ENCODE peak calls at places on chromosomes 3 and 15, in ten cellular contexts. E is OCI-LY7; I is CD4-positive, alpha-beta T cell; C is K562; U is PC-9; R is effector memory CD4-positive, alpha-beta T cell; G is esophagus muscularis mucosa; M is transverse colon; P is kidney; K is body of pancreas. B is an unnamed sample. For H3K9me3, the result is how much of the 10 kb centered on the place peaks cover.

GRCh38 chr3:32455609-32456428 is 46.8 kb downstream of the CMTM6 start:
- DNase-seq in E (no peak), I (no peak), C (no peak), U (no peak), R (no peak), G (peak), M (no peak), P (no peak), K (no peak), B (no peak)

GRCh38 chr15:101091080-101092017 is 160.5 kb downstream of the CHSY1 start:
- DNase-seq in E (no peak), I (no peak), C (no peak), U (no peak), R (no peak), G (no peak), M (no peak), P (no peak), K (no peak), B (no peak)

GRCh38 chr3:32154180-32154579 is 47.8 kb downstream of the GPD1L start:
- DNase-seq in E (peak), I (no peak), C (no peak), U (no peak), R (no peak), G (no peak), M (no peak), P (no peak), K (no peak), B (no peak)

GRCh38 chr3:42061711-42062408 is 29.3 kb upstream of the TRAK1 start:
- DNase-seq in E (no peak), I (no peak), C (no peak), U (peak), R (no peak), G (no peak), M (peak), P (peak), K (no peak), B (peak)

GRCh38 chr3:27426926-27427325 is 57.3 kb downstream of the SLC4A7 start:
- DNase-seq in E (no peak), I (no peak), C (no peak), U (no peak), R (no peak), G (no peak), M (no peak), P (no peak), K (no peak), B (no peak)

GRCh38 chr3:37456270-37456708 is 281.9 kb upstream of the LRRFIP2 start:
- DNase-seq in E (no peak), I (no peak), C (no peak), U (no peak), R (no peak), G (peak), M (peak), P (peak), K (peak), B (no peak)

GRCh38 chr15:49101536-49101935 is 53.9 kb downstream of the COPS2 start:
- DNase-seq in E (no peak), I (no peak), C (no peak), U (no peak), R (no peak), G (no peak), M (no peak), P (no peak), K (no peak), B (no peak)

GRCh38 chr3:60582285-60582684 is 669.0 kb downstream of the FHIT start:
- DNase-seq in E (no peak), I (no peak), C (no peak), U (no peak), R (no peak), G (no peak), M (no peak), P (no peak), K (no peak), B (no peak)

GRCh38 chr3:111906667-111907066 is 47.6 kb downstream of the PHLDB2 start:
- DNase-seq in E (no peak), I (no peak), C (no peak), U (no peak), R (no peak), G (no peak), M (no peak), P (no peak), K (no peak), B (no peak)

GRCh38 chr3:182925944-182926337 is 54.4 kb downstream of the DCUN1D1 start:
- DNase-seq in E (no peak), I (no peak), C (no peak), U (no peak), R (no peak), G (no peak), M (no peak), P (no peak), K (no peak), B (no peak)

GRCh38 chr3:45984331-45985312 is 11.0 kb downstream of the FYCO1 start:
- DNase-seq in E (no peak), I (no peak), C (no peak), U (no peak), R (no peak), G (no peak), M (no peak), P (no peak), K (no peak), B (no peak)

GRCh38 chr3:45124379-45124778 is 21.8 kb downstream of the CDCP1 start:
- DNase-seq in E (no peak), I (no peak), C (no peak), U (peak), R (no peak), G (no peak), M (no peak), P (no peak), K (no peak), B (no peak)

GRCh38 chr15:52786436-52787122 is 3.6 kb downstream of the ONECUT1 start:
- DNase-seq in E (no peak), I (no peak), C (no peak), U (no peak), R (no peak), G (no peak), M (no peak), P (peak), K (peak), B (no peak)

GRCh38 chr15:38035701-38036100 is 101.3 kb downstream of the TMCO5A start:
- DNase-seq in E (no peak), I (no peak), C (no peak), U (no peak), R (no peak), G (no peak), M (no peak), P (no peak), K (no peak), B (no peak)

GRCh38 chr3:161915283-161915682 is 418.7 kb downstream of the OTOL1 start:
- DNase-seq in E (no peak), I (no peak), C (no peak), U (no peak), R (no peak), G (no peak), M (no peak), P (no peak), K (no peak), B (no peak)

GRCh38 chr15:70259030-70259424 is 161.3 kb upstream of the TLE3 start:
- DNase-seq in E (peak), I (peak), C (peak), U (no peak), R (peak), G (peak), M (peak), P (peak), K (peak), B (no peak)

GRCh38 chr3:11476814-11477213 is 166.9 kb downstream of the VGLL4 start:
- DNase-seq in E (no peak), I (no peak), C (no peak), U (no peak), R (no peak), G (no peak), M (no peak), P (no peak), K (no peak), B (peak)

GRCh38 chr15:93974804-93975481 is 256.4 kb upstream of the MCTP2 start:
- DNase-seq in E (no peak), I (no peak), C (no peak), U (no peak), R (no peak), G (no peak), M (no peak), P (no peak), K (peak), B (no peak)

GRCh38 chr3:195863121-195864061 is 45.0 kb downstream of the TNK2 start:
- DNase-seq in E (peak), I (peak), C (peak), U (peak), R (peak), G (peak), M (peak), P (peak), K (peak), B (peak)

GRCh38 chr3:179036626-179037300 is 34.8 kb downstream of the ZMAT3 start:
- DNase-seq in E (no peak), I (no peak), C (no peak), U (no peak), R (no peak), G (no peak), M (no peak), P (no peak), K (no peak), B (no peak)

GRCh38 chr3:67044295-67044694 is 46.2 kb downstream of the KBTBD8 start:
- DNase-seq in E (no peak), I (no peak), C (no peak), U (no peak), R (no peak), G (no peak), M (no peak), P (no peak), K (no peak), B (no peak)

GRCh38 chr15:85706779-85707518 is 87.8 kb downstream of the KLHL25 start:
- DNase-seq in E (peak), I (peak), C (no peak), U (no peak), R (peak), G (no peak), M (peak), P (no peak), K (no peak), B (no peak)

GRCh38 chr3:16048435-16049318 is 125.8 kb upstream of the GALNT15 start:
- DNase-seq in E (peak), I (peak), C (peak), U (peak), R (no peak), G (no peak), M (peak), P (no peak), K (peak), B (peak)

GRCh38 chr3:69607466-69608035 is 131.7 kb upstream of the MITF start:
- DNase-seq in E (no peak), I (no peak), C (no peak), U (no peak), R (no peak), G (no peak), M (no peak), P (no peak), K (no peak), B (no peak)

GRCh38 chr3:161401389-161401788 is 30.1 kb upstream of the SPTSSB start:
- DNase-seq in E (no peak), I (no peak), C (no peak), U (no peak), R (no peak), G (no peak), M (no peak), P (no peak), K (no peak), B (no peak)

DNA sequence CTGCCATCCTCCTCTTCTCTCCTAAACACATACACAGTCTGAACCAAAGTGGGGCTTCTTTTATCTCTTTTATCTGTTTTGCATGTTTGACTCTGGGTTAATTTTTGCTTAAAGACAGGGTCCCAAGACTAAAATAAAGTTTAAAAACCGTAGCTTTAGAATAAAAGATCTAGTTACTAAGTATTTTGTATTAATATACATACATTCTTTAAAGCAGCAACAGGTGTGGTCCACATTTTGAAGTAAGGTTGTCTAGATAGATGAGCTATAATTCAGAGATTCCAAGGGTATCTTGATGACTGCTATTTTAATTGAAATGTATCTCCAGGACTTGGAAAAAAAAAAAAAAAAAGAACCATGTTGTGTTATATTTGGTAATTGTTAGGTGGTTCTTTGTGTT is 61.3 kb downstream of the CALML4 start:
- DNase-seq in E (no peak), I (no peak), C (no peak), U (no peak), R (no peak), G (no peak), M (no peak), P (no peak), K (no peak), B (no peak)
- H3K9me3 ChIP-seq in E (under half), I (under half), C (under half), U (under half), R (under half), G (under half), M (under half), P (under half), K (under half), B (under half)

DNA sequence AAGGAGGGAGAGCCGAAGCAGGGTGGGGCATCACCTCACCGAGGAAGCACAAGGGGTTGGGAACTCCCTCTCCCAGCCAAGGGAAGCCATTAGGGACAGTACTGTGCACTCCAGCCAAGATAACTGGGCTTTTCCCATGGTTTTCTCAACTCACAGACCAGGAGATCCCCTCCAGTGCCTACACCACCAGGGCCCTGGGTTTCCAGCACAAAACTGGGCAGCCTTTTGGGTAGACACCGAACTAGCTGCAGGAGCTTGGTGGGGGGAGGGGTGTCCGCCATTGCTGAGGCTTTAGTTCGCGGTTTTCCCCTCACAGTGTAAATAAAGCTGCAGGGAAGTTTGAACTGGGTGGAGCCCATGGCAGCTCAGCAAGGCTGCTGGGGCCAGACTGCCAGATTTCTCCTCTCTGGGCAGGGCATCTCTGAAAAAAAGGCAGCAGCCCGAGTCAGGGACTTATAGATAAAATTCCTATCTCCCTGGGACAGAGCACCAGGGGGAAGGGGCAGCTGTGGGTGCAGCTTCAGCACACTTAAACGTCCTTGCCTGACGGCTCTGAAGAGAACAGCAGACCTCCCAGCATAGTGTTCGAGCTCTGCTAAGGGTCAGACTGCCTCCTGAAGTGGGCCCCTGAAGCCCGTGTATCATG is 129.5 kb upstream of the LMCD1 start:
- DNase-seq in E (no peak), I (no peak), C (no peak), U (no peak), R (no peak), G (no peak), M (no peak), P (peak), K (no peak), B (no peak)
- H3K9me3 ChIP-seq in E (under half), I (under half), C (under half), U (under half), R (under half), G (under half), M (under half), P (under half), K (under half), B (under half)

GRCh38 chr3:25768851-25769250 is 14.4 kb downstream of the NGLY1 start:
- DNase-seq in E (no peak), I (no peak), C (no peak), U (no peak), R (no peak), G (no peak), M (no peak), P (no peak), K (no peak), B (no peak)
- H3K9me3 ChIP-seq in E (under half), I (under half), C (under half), U (under half), R (under half), G (under half), M (under half), P (under half), K (under half), B (under half)

GRCh38 chr15:97027772-97028171 is 697.3 kb downstream of the NR2F2 start:
- DNase-seq in E (no peak), I (no peak), C (no peak), U (no peak), R (no peak), G (no peak), M (no peak), P (no peak), K (no peak), B (no peak)

GRCh38 chr15:97026781-97027180 is 696.3 kb downstream of the NR2F2 start:
- DNase-seq in E (no peak), I (no peak), C (no peak), U (no peak), R (no peak), G (no peak), M (no peak), P (no peak), K (no peak), B (no peak)

DNA sequence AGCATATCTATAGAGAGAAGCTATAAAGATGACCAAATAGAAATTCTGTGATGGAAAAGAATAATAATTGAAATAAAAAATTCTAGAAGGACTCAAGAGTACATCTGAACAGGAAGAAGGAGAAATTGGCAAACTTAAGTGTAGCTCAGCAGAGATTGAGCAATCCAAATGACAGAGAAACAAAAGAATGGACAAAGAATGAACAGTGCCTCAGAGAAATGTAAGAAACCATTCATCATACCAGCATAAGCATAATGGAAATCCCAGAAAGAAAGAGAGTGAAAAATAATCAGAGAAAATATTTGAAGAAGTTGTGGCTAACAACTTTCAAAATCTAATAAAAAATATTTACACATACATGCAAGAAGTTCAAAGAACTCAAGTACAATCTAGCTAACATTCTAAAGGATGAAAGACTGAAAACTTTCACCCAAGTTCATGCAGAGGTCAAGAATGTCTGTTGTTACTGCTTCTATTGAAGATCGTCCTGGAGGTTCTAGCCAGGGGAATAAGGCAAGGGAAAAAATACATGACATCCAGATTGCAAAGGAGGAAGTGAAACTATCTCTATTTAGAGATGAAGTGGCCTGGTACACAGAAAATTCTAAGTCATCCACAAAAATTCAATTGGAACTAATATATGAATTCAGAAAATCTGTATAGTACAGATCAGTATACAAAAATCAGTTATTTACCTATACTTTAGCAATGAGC is 692.8 kb downstream of the NR2F2 start:
- DNase-seq in E (no peak), I (no peak), C (no peak), U (no peak), R (no peak), G (no peak), M (no peak), P (no peak), K (no peak), B (no peak)
- H3K9me3 ChIP-seq in E (under half), I (under half), C (under half), U (under half), R (under half), G (under half), M (under half), P (under half), K (under half), B (under half)

GRCh38 chr15:25240461-25241021 is 198.3 kb downstream of the UBE3A start:
- DNase-seq in E (no peak), I (no peak), C (no peak), U (no peak), R (no peak), G (no peak), M (no peak), P (peak), K (no peak), B (no peak)
- H3K9me3 ChIP-seq in E (under half), I (under half), C (under half), U (under half), R (under half), G (half or more), M (under half), P (under half), K (under half), B (under half)

GRCh38 chr3:186687120-186687651 is 21.4 kb downstream of the HRG start:
- DNase-seq in E (no peak), I (no peak), C (no peak), U (no peak), R (no peak), G (no peak), M (no peak), P (no peak), K (no peak), B (no peak)
- H3K9me3 ChIP-seq in E (under half), I (under half), C (under half), U (under half), R (under half), G (under half), M (under half), P (under half), K (under half), B (under half)

DNA sequence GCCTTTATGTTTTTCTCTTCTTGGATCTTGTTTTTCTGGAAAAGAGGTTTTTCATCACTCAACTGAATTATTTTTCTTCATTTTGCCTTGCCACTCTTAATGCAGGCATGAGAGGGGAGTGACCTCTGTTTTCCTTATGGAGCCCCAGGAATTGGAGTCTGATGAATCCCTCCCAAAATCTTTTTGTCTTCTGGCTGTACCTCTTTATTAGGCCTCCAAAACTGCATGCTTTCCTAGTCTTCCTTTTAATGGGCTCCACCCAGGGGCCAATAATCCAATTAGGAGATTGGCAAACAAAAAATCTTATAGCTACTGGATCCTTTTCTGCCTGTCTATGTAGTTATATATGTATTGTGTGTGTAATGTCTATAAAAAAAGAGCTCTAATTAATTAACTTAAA is 192.4 kb upstream of the PEX5L start:
- DNase-seq in E (peak), I (no peak), C (no peak), U (no peak), R (no peak), G (no peak), M (no peak), P (no peak), K (no peak), B (no peak)
- H3K9me3 ChIP-seq in E (under half), I (under half), C (under half), U (under half), R (under half), G (under half), M (under half), P (under half), K (under half), B (under half)

GRCh38 chr15:79089331-79089889 is 1.2 kb downstream of the RASGRF1 start:
- DNase-seq in E (no peak), I (no peak), C (no peak), U (no peak), R (no peak), G (no peak), M (no peak), P (no peak), K (no peak), B (no peak)

GRCh38 chr15:79084308-79084968 is 6.1 kb downstream of the RASGRF1 start:
- DNase-seq in E (no peak), I (no peak), C (no peak), U (no peak), R (no peak), G (no peak), M (no peak), P (no peak), K (no peak), B (no peak)

GRCh38 chr15:79089890-79090486 is 592 bp downstream of the RASGRF1 start:
- DNase-seq in E (no peak), I (no peak), C (no peak), U (no peak), R (no peak), G (no peak), M (no peak), P (no peak), K (no peak), B (no peak)

GRCh38 chr15:79088426-79089205 is 2.0 kb downstream of the RASGRF1 start:
- DNase-seq in E (no peak), I (no peak), C (no peak), U (no peak), R (no peak), G (no peak), M (no peak), P (no peak), K (no peak), B (peak)

GRCh38 chr15:79086814-79087213 is 3.8 kb downstream of the RASGRF1 start:
- DNase-seq in E (no peak), I (no peak), C (no peak), U (no peak), R (no peak), G (no peak), M (no peak), P (no peak), K (no peak), B (no peak)
- H3K9me3 ChIP-seq in E (under half), I (under half), C (under half), U (under half), R (under half), G (under half), M (under half), P (under half), K (under half), B (under half)

B was measured in HAP-1.